ENCODE peak calls at places on chromosomes 1 and 21, in four cellular contexts. O, I, R and L are unnamed samples.

GRCh38 chr1:222916067-222916466 is 101.2 kb downstream of the DISP1 start:
- DNase-seq in O (no peak), I (no peak), R (no peak), L (no peak)

GRCh38 chr1:43565600-43566360 is 35.1 kb downstream of the PTPRF start:
- DNase-seq in I (peak; percentile 84), O (no peak), R (peak; percentile 91), L (peak; percentile 92)

GRCh38 chr1:11331874-11332546 is 59.0 kb downstream of the UBIAD1 start:
- DNase-seq in R (no peak), O (no peak), I (no peak), L (no peak)

GRCh38 chr1:7366955-7367665 is 404.0 kb upstream of the VAMP3 start:
- DNase-seq in I (no peak), O (no peak), R (no peak), L (no peak)

GRCh38 chr1:168112673-168113305 is 23.9 kb downstream of the GPR161 start:
- DNase-seq in R (no peak), O (peak; percentile 36), I (no peak), L (no peak)

GRCh38 chr1:184189361-184189760 is 137.8 kb downstream of the TSEN15 start:
- DNase-seq in R (no peak), O (no peak), I (no peak), L (no peak)

GRCh38 chr1:154812911-154813816 is 56.9 kb downstream of the KCNN3 start:
- DNase-seq in I (peak; percentile 20), O (no peak), R (peak; percentile 47), L (peak; percentile 90)

GRCh38 chr1:5369223-5369622 is 623.0 kb downstream of the NPHP4 start:
- DNase-seq in I (peak; percentile 0), R (no peak), O (no peak), L (no peak)

GRCh38 chr21:34965200-34966174 is 83.6 kb downstream of the RUNX1 start:
- DNase-seq in R (no peak), I (no peak), O (peak; percentile 34), L (no peak)

GRCh38 chr1:25743164-25744139 is 56.5 kb upstream of the SELENON start:
- DNase-seq in O (no peak), R (no peak), I (no peak), L (peak; percentile 96)

GRCh38 chr1:180927841-180928240 is 15.1 kb downstream of the KIAA1614 start:
- DNase-seq in O (no peak), I (no peak), R (no peak), L (peak; percentile 83)

GRCh38 chr1:100626397-100626796 is 88.5 kb downstream of the GPR88 start:
- DNase-seq in I (no peak), R (no peak), O (no peak), L (no peak)

GRCh38 chr21:34635307-34635706 is 20.4 kb upstream of the RCAN1 start:
- DNase-seq in I (peak; percentile 63), O (no peak), R (peak; percentile 15), L (peak; percentile 49)

GRCh38 chr1:169538998-169539871 is 47.0 kb downstream of the F5 start:
- DNase-seq in O (peak; percentile 55), R (no peak), I (no peak), L (no peak)

GRCh38 chr1:41051022-41051421 is 29.5 kb upstream of the SLFNL1 start:
- DNase-seq in I (no peak), R (no peak), O (no peak), L (no peak)

GRCh38 chr21:45228171-45228641 is 59.5 kb downstream of the POFUT2 start:
- DNase-seq in R (no peak), I (no peak), O (peak; percentile 90), L (no peak)

GRCh38 chr1:56396524-56397067 is 182.8 kb downstream of the PLPP3 start:
- DNase-seq in R (no peak), I (no peak), O (no peak), L (peak; percentile 64)

GRCh38 chr1:229295745-229296144 is 24.8 kb downstream of the RAB4A start:
- DNase-seq in O (no peak), I (no peak), R (no peak), L (no peak)

GRCh38 chr1:229436178-229436577 is 2.3 kb upstream of the ACTA1 start:
- DNase-seq in O (no peak), R (no peak), I (no peak), L (peak; percentile 62)

GRCh38 chr1:171117085-171117484 is 26.4 kb downstream of the FMO3 start:
- DNase-seq in I (no peak), O (no peak), R (no peak), L (no peak)

GRCh38 chr1:94283462-94283861 is 46.1 kb upstream of the ARHGAP29 start:
- DNase-seq in R (no peak), O (no peak), I (no peak), L (no peak)

GRCh38 chr1:238653693-238654321 is 732.6 kb upstream of the CHRM3 start:
- DNase-seq in O (no peak), I (no peak), R (no peak), L (no peak)

GRCh38 chr1:65147424-65148177 is 402 bp upstream of the AK4 start:
- DNase-seq in O (no peak), I (peak; percentile 60), R (peak; percentile 68), L (peak; percentile 49)

GRCh38 chr1:51325878-51326755 is 4.2 kb downstream of the TTC39A start:
- DNase-seq in I (no peak), R (no peak), O (no peak), L (peak; percentile 65)

DNA sequence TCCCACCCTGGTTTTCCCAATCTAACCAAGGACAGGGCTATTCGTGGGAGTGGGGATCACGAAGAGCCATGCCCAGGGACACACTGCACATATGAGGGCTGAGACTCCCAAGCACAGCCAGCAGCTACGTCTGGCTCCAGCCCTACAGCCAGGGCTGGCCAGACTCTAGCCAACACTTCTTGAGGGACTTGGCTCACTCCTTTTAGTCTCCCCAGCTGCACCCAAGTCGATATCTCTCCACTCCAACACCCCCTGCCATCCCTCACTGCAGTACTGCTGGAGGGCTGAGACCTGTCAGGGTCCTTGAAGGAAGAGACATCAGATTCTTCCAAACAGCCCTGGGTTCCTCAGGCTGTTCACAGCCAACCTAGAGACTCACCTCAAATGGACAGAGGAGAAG is 62.6 kb downstream of the CD46 start:
- DNase-seq in R (no peak), I (no peak), O (no peak), L (no peak)
- H3K4me3 ChIP-seq in R (no peak overlapping the region), I (no peak overlapping the region), O (no peak overlapping the region), L (no peak overlapping the region)

DNA sequence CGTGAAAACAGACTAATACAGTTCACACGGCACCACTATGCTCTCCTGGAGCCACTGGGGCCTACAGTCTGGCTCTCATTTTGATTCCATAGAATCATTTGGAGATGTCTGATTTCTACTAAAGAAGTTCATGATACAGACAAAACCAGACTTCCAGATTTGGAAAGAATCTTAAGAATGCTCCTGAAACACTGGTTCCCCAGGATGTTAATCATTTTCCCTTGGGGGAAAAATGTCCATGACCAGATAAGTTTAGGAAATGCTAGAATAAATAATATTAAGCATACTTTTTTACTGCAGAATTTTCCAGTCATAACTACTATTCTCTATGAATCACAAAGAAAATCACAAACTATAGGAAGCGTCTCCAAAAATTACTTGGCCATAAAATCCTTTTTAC is 63.0 kb upstream of the RGS7 start:
- DNase-seq in I (no peak), R (no peak), O (no peak), L (no peak)
- H3K27ac ChIP-seq in I (no peak overlapping the region), R (no peak overlapping the region), O (no peak overlapping the region), L (no peak overlapping the region)

DNA sequence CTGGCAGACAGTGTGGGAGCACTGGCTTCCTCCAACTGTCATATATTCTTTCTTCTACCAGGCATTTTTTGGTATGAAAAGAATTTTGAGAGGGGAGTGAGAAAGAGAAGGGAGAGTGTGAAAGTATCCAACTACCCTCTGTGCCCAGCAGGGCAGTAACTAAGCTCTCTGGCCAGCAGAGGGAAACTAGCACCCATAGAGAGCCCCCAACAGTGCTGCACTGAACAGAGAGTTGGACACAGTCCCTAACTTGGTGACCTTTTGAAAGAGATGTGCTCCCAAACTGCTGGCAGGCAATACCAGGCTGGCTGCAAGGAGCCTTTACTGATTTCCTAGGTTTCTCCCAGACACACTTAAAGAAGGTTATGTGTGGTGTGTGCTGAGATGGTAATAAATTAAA is 118.8 kb upstream of the PBX1 start:
- DNase-seq in R (peak; percentile 49), O (no peak), I (peak; percentile 56), L (peak; percentile 50)
- TF ChIP-seq CTCF in R (peak; percentile 44), O (peak; percentile 44), I (peak; percentile 52), L (peak; percentile 67)

GRCh38 chr1:226871047-226871365 is 590 bp downstream of the PSEN2 start:
- DNase-seq in R (no peak), O (no peak), I (peak; percentile 63), L (no peak)

GRCh38 chr1:226872455-226872854 is 2.0 kb downstream of the PSEN2 start:
- DNase-seq in O (no peak), R (no peak), I (no peak), L (no peak)

GRCh38 chr1:226870323-226871046 is at the start of gene PSEN2:
- DNase-seq in R (peak; percentile 74), I (peak; percentile 69), O (no peak), L (peak; percentile 40)

GRCh38 chr1:226870026-226870322 is 442 bp upstream of the PSEN2 start:
- DNase-seq in I (no peak), O (no peak), R (no peak), L (no peak)

GRCh38 chr1:226871636-226872327 is 1.4 kb downstream of the PSEN2 start:
- DNase-seq in R (peak; percentile 13), O (no peak), I (no peak), L (no peak)
- H3K4me3 ChIP-seq in R (peak overlapping the region; percentile 79), O (peak overlapping the region; percentile 63), I (peak overlapping the region; percentile 75), L (no peak overlapping the region)